ENCODE peak calls at places on chromosome 17, in eight cellular contexts. Y is stomach; D is psoas muscle; W is hepatocyte; E is CD8-positive, alpha-beta T cell; M is astrocyte of the cerebellum; O is A673; Q is type B pancreatic cell. X is an unnamed sample.

GRCh38 chr17:386145-386876 is 33.7 kb upstream of the RPH3AL start:
- DNase-seq in Y (peak), D (peak), W (peak), E (peak), M (no peak), O (peak), Q (peak), X (peak)

GRCh38 chr17:48952904-48953303 is 8.3 kb upstream of the SNF8 start:
- DNase-seq in Y (no peak), D (no peak), W (no peak), E (no peak), M (no peak), O (no peak), Q (no peak), X (no peak)

GRCh38 chr17:39064374-39064773 is 87.1 kb downstream of the PLXDC1 start:
- DNase-seq in Y (no peak), D (no peak), W (no peak), E (no peak), M (no peak), O (no peak), Q (no peak), X (no peak)

GRCh38 chr17:36592316-36592710 is 634 bp downstream of the DHRS11 start:
- DNase-seq in Y (no peak), D (peak), W (peak), E (no peak), M (no peak), O (peak), Q (peak), X (no peak)

GRCh38 chr17:17089206-17089550 is 46.9 kb downstream of the MPRIP start:
- DNase-seq in Y (no peak), D (no peak), W (no peak), E (no peak), M (no peak), O (no peak), Q (no peak), X (no peak)

GRCh38 chr17:44033841-44034408 is 19.2 kb upstream of the TMEM101 start:
- DNase-seq in Y (no peak), D (no peak), W (no peak), E (no peak), M (no peak), O (no peak), Q (no peak), X (no peak)

GRCh38 chr17:82334204-82334621 is 647 bp upstream of the SECTM1 start:
- DNase-seq in Y (no peak), D (no peak), W (no peak), E (peak), M (no peak), O (no peak), Q (no peak), X (no peak)

GRCh38 chr17:55420067-55420775 is 1.4 kb downstream of the MMD start:
- DNase-seq in Y (peak), D (no peak), W (no peak), E (peak), M (no peak), O (no peak), Q (no peak), X (no peak)

GRCh38 chr17:60345233-60345632 is 46.7 kb downstream of the USP32 start:
- DNase-seq in Y (no peak), D (no peak), W (no peak), E (no peak), M (no peak), O (no peak), Q (no peak), X (no peak)

GRCh38 chr17:1996243-1997145 is 28.6 kb downstream of the RTN4RL1 start:
- DNase-seq in Y (no peak), D (no peak), W (no peak), E (no peak), M (no peak), O (no peak), Q (no peak), X (no peak)

GRCh38 chr17:77373298-77374169 is 232.8 kb downstream of the SEC14L1 start:
- DNase-seq in Y (peak), D (peak), W (peak), E (peak), M (no peak), O (peak), Q (no peak), X (no peak)

GRCh38 chr17:77235370-77236080 is 94.8 kb downstream of the SEC14L1 start:
- DNase-seq in Y (no peak), D (peak), W (peak), E (no peak), M (peak), O (peak), Q (no peak), X (no peak)

GRCh38 chr17:19004601-19005441 is at the start of gene FAM83G:
- DNase-seq in Y (peak), D (peak), W (peak), E (peak), M (peak), O (peak), Q (no peak), X (no peak)

GRCh38 chr17:19005442-19005773 is 844 bp upstream of the FAM83G start:
- DNase-seq in Y (no peak), D (no peak), W (no peak), E (no peak), M (no peak), O (no peak), Q (no peak), X (no peak)

GRCh38 chr17:19005789-19006430 is 1.3 kb upstream of the FAM83G start:
- DNase-seq in Y (no peak), D (no peak), W (no peak), E (no peak), M (no peak), O (no peak), Q (no peak), X (no peak)

GRCh38 chr17:19003966-19004600 is 481 bp downstream of the FAM83G start:
- DNase-seq in Y (peak), D (no peak), W (peak), E (peak), M (no peak), O (peak), Q (no peak), X (no peak)

DNA sequence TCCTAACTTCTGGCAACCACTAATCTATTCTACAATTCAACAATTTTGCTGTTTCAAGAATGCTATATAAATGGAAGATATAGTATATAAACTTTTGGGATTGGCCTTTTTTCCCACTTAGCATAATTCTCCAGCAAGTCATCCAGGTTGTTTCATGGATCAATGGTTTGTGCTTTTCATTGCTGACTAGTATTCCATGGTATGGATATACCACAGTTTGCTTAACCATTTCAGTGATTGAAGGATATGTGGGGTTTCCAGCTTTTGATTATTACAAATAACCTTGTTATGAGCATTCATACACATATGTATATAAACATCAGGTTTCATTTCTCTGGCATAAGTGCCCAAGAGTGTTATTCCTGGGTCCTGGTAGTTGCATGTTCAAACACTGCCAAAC is 2.1 kb upstream of the FAM83G start:
- DNase-seq in Y (no peak), D (no peak), W (no peak), E (no peak), M (no peak), O (no peak), Q (no peak), X (no peak)
- TF ChIP-seq CTCF in Y (no peak), D (no peak), W (no peak), E (no peak), M (no peak), O (no peak), Q (no peak), X (no peak)

GRCh38 chr17:61495161-61495857 is 43.1 kb downstream of the TBX4 start:
- DNase-seq in Y (no peak), D (no peak), W (no peak), E (no peak), M (no peak), O (peak), Q (no peak), X (no peak)

GRCh38 chr17:61494325-61495160 is 42.3 kb downstream of the TBX4 start:
- DNase-seq in Y (no peak), D (no peak), W (peak), E (no peak), M (no peak), O (no peak), Q (no peak), X (no peak)

GRCh38 chr17:61491981-61492380 is 39.8 kb downstream of the TBX4 start:
- DNase-seq in Y (no peak), D (no peak), W (no peak), E (no peak), M (no peak), O (no peak), Q (no peak), X (no peak)

GRCh38 chr17:61490540-61490975 is 38.3 kb downstream of the TBX4 start:
- DNase-seq in Y (peak), D (no peak), W (peak), E (no peak), M (no peak), O (no peak), Q (no peak), X (no peak)

DNA sequence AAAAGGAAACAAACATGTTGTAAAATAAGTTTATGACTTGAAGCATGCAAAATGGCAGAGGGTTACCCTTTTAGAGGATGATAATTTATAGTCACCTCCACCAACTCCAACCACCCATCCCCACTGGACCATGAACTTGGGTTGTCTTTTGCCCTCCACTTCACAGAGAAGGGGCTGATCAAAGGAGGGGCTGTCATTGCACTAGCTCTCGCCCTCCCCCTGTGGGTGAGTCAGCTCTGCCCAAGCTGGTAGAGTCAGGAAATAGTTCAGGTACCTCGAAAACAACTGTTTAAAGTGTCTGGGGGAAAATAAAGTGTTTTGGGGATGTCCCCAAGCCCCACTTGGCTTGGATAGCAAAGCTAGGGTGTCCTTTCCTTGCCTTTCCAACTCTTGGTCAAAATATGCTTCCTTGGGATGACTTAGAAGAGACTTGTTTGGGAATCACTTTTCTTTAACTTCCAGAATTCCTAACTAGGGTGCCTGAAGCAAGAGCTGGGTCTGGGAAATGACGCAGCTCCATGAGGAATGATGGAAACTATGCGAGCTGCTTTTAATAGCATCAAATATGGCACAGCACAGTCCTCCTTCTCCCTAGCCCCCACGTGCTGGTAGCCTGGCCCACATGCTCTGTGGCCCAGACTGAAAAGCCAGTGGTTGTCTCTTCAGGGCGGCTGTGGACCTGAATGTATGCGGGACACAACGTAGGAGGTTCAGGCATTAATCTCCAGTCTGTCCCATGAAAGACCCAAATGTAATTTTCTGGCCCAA is 40.7 kb downstream of the TBX4 start:
- DNase-seq in Y (no peak), D (no peak), W (no peak), E (no peak), M (no peak), O (no peak), Q (no peak), X (no peak)
- TF ChIP-seq CTCF in Y (no peak), D (no peak), W (no peak), E (no peak), M (no peak), O (no peak), Q (no peak), X (no peak)

GRCh38 chr17:47323382-47324223 is at the start of gene EFCAB13:
- DNase-seq in Y (peak), D (peak), W (peak), E (peak), M (no peak), O (peak), Q (peak), X (peak)
- TF ChIP-seq CTCF in Y (no peak), D (no peak), W (peak), E (peak), M (no peak), O (no peak), Q (peak), X (peak)

GRCh38 chr17:80269405-80269807 is 8.8 kb downstream of the RNF213 start:
- DNase-seq in Y (no peak), D (no peak), W (no peak), E (no peak), M (no peak), O (no peak), Q (no peak), X (no peak)

GRCh38 chr17:80270104-80270503 is 9.5 kb downstream of the RNF213 start:
- DNase-seq in Y (no peak), D (no peak), W (no peak), E (peak), M (no peak), O (no peak), Q (no peak), X (no peak)

GRCh38 chr17:80270836-80271235 is 10.2 kb downstream of the RNF213 start:
- DNase-seq in Y (no peak), D (no peak), W (no peak), E (peak), M (no peak), O (peak), Q (no peak), X (no peak)

GRCh38 chr17:80267391-80267790 is 6.7 kb downstream of the RNF213 start:
- DNase-seq in Y (no peak), D (no peak), W (no peak), E (peak), M (no peak), O (no peak), Q (no peak), X (no peak)

GRCh38 chr17:80268427-80268826 is 7.8 kb downstream of the RNF213 start:
- DNase-seq in Y (no peak), D (no peak), W (no peak), E (no peak), M (no peak), O (no peak), Q (no peak), X (no peak)
- TF ChIP-seq CTCF in Y (no peak), D (no peak), W (no peak), E (no peak), M (no peak), O (no peak), Q (no peak), X (no peak)

GRCh38 chr17:50627782-50628601 is 6.7 kb upstream of the ABCC3 start:
- DNase-seq in Y (peak), D (no peak), W (peak), E (no peak), M (no peak), O (no peak), Q (no peak), X (no peak)

GRCh38 chr17:50629902-50630301 is 4.8 kb upstream of the ABCC3 start:
- DNase-seq in Y (no peak), D (no peak), W (no peak), E (no peak), M (no peak), O (no peak), Q (no peak), X (no peak)

GRCh38 chr17:50626037-50626574 is 8.6 kb upstream of the ABCC3 start:
- DNase-seq in Y (peak), D (peak), W (peak), E (peak), M (peak), O (peak), Q (no peak), X (no peak)

GRCh38 chr17:50625032-50625871 is 9.4 kb upstream of the ABCC3 start:
- DNase-seq in Y (no peak), D (no peak), W (no peak), E (no peak), M (no peak), O (no peak), Q (no peak), X (no peak)

DNA sequence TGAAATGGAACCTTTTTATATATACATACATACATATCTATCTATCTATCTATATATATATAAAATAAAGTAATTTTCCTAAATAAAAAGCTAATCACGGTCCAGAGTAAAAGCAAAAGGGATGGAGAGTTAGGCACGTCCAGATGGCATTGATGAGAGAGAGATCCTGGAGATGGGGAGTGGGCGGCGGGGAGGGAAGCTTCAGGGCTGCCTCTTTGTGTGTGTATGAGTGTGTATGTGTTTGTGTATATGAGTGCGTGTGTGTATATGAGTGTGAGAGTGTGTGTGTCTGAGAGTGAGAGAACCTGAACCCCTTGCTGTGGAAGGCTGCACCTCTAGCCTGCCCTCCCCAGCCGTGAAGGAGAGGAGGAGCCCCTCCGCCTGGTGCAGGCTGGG is 7.3 kb upstream of the ABCC3 start:
- DNase-seq in Y (no peak), D (no peak), W (no peak), E (no peak), M (no peak), O (no peak), Q (no peak), X (no peak)
- TF ChIP-seq CTCF in Y (no peak), D (no peak), W (no peak), E (no peak), M (no peak), O (no peak), Q (no peak), X (no peak)

GRCh38 chr17:57234252-57235092 is 21.9 kb upstream of the MSI2 start:
- DNase-seq in Y (no peak), D (no peak), W (no peak), E (no peak), M (no peak), O (no peak), Q (no peak), X (no peak)
- TF ChIP-seq CTCF in Y (no peak), D (no peak), W (no peak), E (no peak), M (no peak), O (peak), Q (no peak), X (no peak)

GRCh38 chr17:31738488-31738887 is 120.6 kb downstream of the COPRS start:
- DNase-seq in Y (no peak), D (no peak), W (no peak), E (no peak), M (no peak), O (no peak), Q (no peak), X (no peak)

GRCh38 chr17:31738067-31738466 is 121.0 kb downstream of the COPRS start:
- DNase-seq in Y (no peak), D (no peak), W (no peak), E (no peak), M (no peak), O (no peak), Q (no peak), X (no peak)

GRCh38 chr17:31731119-31731518 is 127.9 kb downstream of the COPRS start:
- DNase-seq in Y (no peak), D (no peak), W (no peak), E (no peak), M (no peak), O (no peak), Q (no peak), X (no peak)

GRCh38 chr17:31736855-31737625 is 122.0 kb downstream of the COPRS start:
- DNase-seq in Y (no peak), D (no peak), W (no peak), E (no peak), M (no peak), O (no peak), Q (no peak), X (no peak)

DNA sequence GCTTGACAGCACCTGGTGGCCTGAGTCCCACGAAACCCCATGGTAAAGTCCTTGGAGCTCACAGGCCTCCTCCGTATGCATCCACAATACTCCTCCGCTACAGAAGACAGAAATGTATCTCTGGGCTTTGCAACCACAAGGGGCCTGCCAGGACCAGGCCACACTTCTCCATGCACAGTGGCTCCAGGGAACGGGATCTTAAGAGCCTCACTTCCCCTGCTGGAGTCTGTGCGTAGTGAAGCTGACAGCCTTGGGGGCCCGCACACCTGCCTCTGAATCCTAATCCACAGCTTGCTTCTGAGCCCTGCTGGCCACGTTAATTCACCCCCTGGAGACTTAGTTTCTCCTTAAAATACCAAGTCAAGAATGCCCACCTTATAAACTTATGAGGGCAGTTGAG is 125.7 kb downstream of the COPRS start:
- DNase-seq in Y (no peak), D (no peak), W (no peak), E (no peak), M (no peak), O (no peak), Q (no peak), X (no peak)
- TF ChIP-seq CTCF in Y (no peak), D (no peak), W (no peak), E (no peak), M (no peak), O (no peak), Q (no peak), X (no peak)

GRCh38 chr17:73657473-73658116 is 13.3 kb upstream of the SDK2 start:
- DNase-seq in Y (peak), D (no peak), W (peak), E (no peak), M (no peak), O (peak), Q (no peak), X (no peak)
- TF ChIP-seq CTCF in Y (no peak), D (peak), W (peak), E (no peak), M (peak), O (peak), Q (peak), X (peak)

GRCh38 chr17:65495255-65496060 is 66.0 kb downstream of the AXIN2 start:
- DNase-seq in Y (no peak), D (no peak), W (peak), E (no peak), M (no peak), O (peak), Q (no peak), X (no peak)
- TF ChIP-seq CTCF in Y (no peak), D (no peak), W (no peak), E (no peak), M (peak), O (no peak), Q (no peak), X (peak)

GRCh38 chr17:47634870-47635269 is 14.8 kb upstream of the KPNB1 start:
- DNase-seq in Y (no peak), D (no peak), W (no peak), E (no peak), M (no peak), O (no peak), Q (no peak), X (no peak)
- TF ChIP-seq CTCF in Y (no peak), D (no peak), W (no peak), E (no peak), M (no peak), O (no peak), Q (no peak), X (no peak)

X was measured in osteocyte.